ENCODE peak calls at places on chromosome 1, in ten cellular contexts. One of them, this sample, is unnamed.

GRCh38 chr1:183251959-183252450 is 65.9 kb downstream of the LAMC2 start:
- DNase-seq in lower lobe of right lung: no peak
- DNase-seq in AML-193: no peak
- DNase-seq in activated CD8-positive, alpha-beta memory T cell treated with anti-CD3 and anti-CD28 coated beads, Interleukin-2, amount 10 ng/mL, durations not matched to agents 7 days and 5 days: no peak
- DNase-seq in transverse colon: no peak
- DNase-seq in DMS153: no peak
- DNase-seq in stimulated activated CD8-positive, alpha-beta memory T cell treated with anti-CD3 and anti-CD28 coated beads, Interleukin-7, amount 100 ng/mL, for 1 hour: no peak
- DNase-seq in T-helper 1 cell: no peak
- DNase-seq in fibroblast of mammary gland: no peak
- DNase-seq in fibroblast of the conjunctiva: no peak
- DNase-seq in this sample: no peak

GRCh38 chr1:221714227-221715116 is 27.4 kb downstream of the DUSP10 start:
- DNase-seq in fibroblast of the conjunctiva: no peak
- DNase-seq in stimulated activated CD8-positive, alpha-beta memory T cell treated with anti-CD3 and anti-CD28 coated beads, Interleukin-7, amount 100 ng/mL, for 1 hour: no peak
- DNase-seq in transverse colon: no peak
- DNase-seq in activated CD8-positive, alpha-beta memory T cell treated with anti-CD3 and anti-CD28 coated beads, Interleukin-2, amount 10 ng/mL, durations not matched to agents 7 days and 5 days: no peak
- DNase-seq in T-helper 1 cell: no peak
- DNase-seq in AML-193: no peak
- DNase-seq in DMS153: no peak
- DNase-seq in lower lobe of right lung: no peak
- DNase-seq in fibroblast of mammary gland: no peak
- DNase-seq in this sample: no peak

GRCh38 chr1:48031676-48032075 is 34.5 kb upstream of the TRABD2B start:
- DNase-seq in stimulated activated CD8-positive, alpha-beta memory T cell treated with anti-CD3 and anti-CD28 coated beads, Interleukin-7, amount 100 ng/mL, for 1 hour: no peak
- DNase-seq in lower lobe of right lung: no peak
- DNase-seq in DMS153: no peak
- DNase-seq in AML-193: no peak
- DNase-seq in T-helper 1 cell: no peak
- DNase-seq in fibroblast of mammary gland: peak; percentile 60
- DNase-seq in activated CD8-positive, alpha-beta memory T cell treated with anti-CD3 and anti-CD28 coated beads, Interleukin-2, amount 10 ng/mL, durations not matched to agents 7 days and 5 days: no peak
- DNase-seq in transverse colon: no peak
- DNase-seq in fibroblast of the conjunctiva: no peak
- DNase-seq in this sample: no peak

GRCh38 chr1:58465825-58466617 is 80.5 kb downstream of the OMA1 start:
- DNase-seq in transverse colon: no peak
- DNase-seq in activated CD8-positive, alpha-beta memory T cell treated with anti-CD3 and anti-CD28 coated beads, Interleukin-2, amount 10 ng/mL, durations not matched to agents 7 days and 5 days: no peak
- DNase-seq in fibroblast of the conjunctiva: no peak
- DNase-seq in fibroblast of mammary gland: no peak
- DNase-seq in DMS153: no peak
- DNase-seq in lower lobe of right lung: no peak
- DNase-seq in T-helper 1 cell: no peak
- DNase-seq in stimulated activated CD8-positive, alpha-beta memory T cell treated with anti-CD3 and anti-CD28 coated beads, Interleukin-7, amount 100 ng/mL, for 1 hour: no peak
- DNase-seq in AML-193: no peak
- DNase-seq in this sample: no peak

GRCh38 chr1:198773030-198773429 is 134.2 kb downstream of the PTPRC start:
- DNase-seq in activated CD8-positive, alpha-beta memory T cell treated with anti-CD3 and anti-CD28 coated beads, Interleukin-2, amount 10 ng/mL, durations not matched to agents 7 days and 5 days: no peak
- DNase-seq in fibroblast of mammary gland: no peak
- DNase-seq in AML-193: no peak
- DNase-seq in fibroblast of the conjunctiva: no peak
- DNase-seq in T-helper 1 cell: no peak
- DNase-seq in DMS153: no peak
- DNase-seq in transverse colon: no peak
- DNase-seq in stimulated activated CD8-positive, alpha-beta memory T cell treated with anti-CD3 and anti-CD28 coated beads, Interleukin-7, amount 100 ng/mL, for 1 hour: no peak
- DNase-seq in lower lobe of right lung: no peak
- DNase-seq in this sample: no peak

GRCh38 chr1:225987491-225988316 is 11.4 kb downstream of the SDE2 start:
- DNase-seq in stimulated activated CD8-positive, alpha-beta memory T cell treated with anti-CD3 and anti-CD28 coated beads, Interleukin-7, amount 100 ng/mL, for 1 hour: no peak
- DNase-seq in DMS153: no peak
- DNase-seq in activated CD8-positive, alpha-beta memory T cell treated with anti-CD3 and anti-CD28 coated beads, Interleukin-2, amount 10 ng/mL, durations not matched to agents 7 days and 5 days: no peak
- DNase-seq in fibroblast of the conjunctiva: peak; percentile 60
- DNase-seq in AML-193: peak; percentile 48
- DNase-seq in fibroblast of mammary gland: peak; percentile 71
- DNase-seq in T-helper 1 cell: no peak
- DNase-seq in lower lobe of right lung: no peak
- DNase-seq in transverse colon: no peak
- DNase-seq in this sample: peak; percentile 68

GRCh38 chr1:96931136-96931535 is 209.6 kb downstream of the PTBP2 start:
- DNase-seq in activated CD8-positive, alpha-beta memory T cell treated with anti-CD3 and anti-CD28 coated beads, Interleukin-2, amount 10 ng/mL, durations not matched to agents 7 days and 5 days: no peak
- DNase-seq in stimulated activated CD8-positive, alpha-beta memory T cell treated with anti-CD3 and anti-CD28 coated beads, Interleukin-7, amount 100 ng/mL, for 1 hour: no peak
- DNase-seq in fibroblast of the conjunctiva: no peak
- DNase-seq in fibroblast of mammary gland: no peak
- DNase-seq in DMS153: no peak
- DNase-seq in transverse colon: no peak
- DNase-seq in AML-193: no peak
- DNase-seq in lower lobe of right lung: no peak
- DNase-seq in T-helper 1 cell: no peak
- DNase-seq in this sample: no peak

GRCh38 chr1:94792473-94792875 is 27.7 kb upstream of the SLC44A3 start:
- DNase-seq in AML-193: peak; percentile 54
- DNase-seq in fibroblast of the conjunctiva: no peak
- DNase-seq in transverse colon: peak; percentile 20
- DNase-seq in activated CD8-positive, alpha-beta memory T cell treated with anti-CD3 and anti-CD28 coated beads, Interleukin-2, amount 10 ng/mL, durations not matched to agents 7 days and 5 days: no peak
- DNase-seq in stimulated activated CD8-positive, alpha-beta memory T cell treated with anti-CD3 and anti-CD28 coated beads, Interleukin-7, amount 100 ng/mL, for 1 hour: no peak
- DNase-seq in DMS153: no peak
- DNase-seq in lower lobe of right lung: no peak
- DNase-seq in T-helper 1 cell: no peak
- DNase-seq in fibroblast of mammary gland: peak; percentile 87
- DNase-seq in this sample: no peak

GRCh38 chr1:51750729-51751128 is 127.8 kb downstream of the NRDC start:
- DNase-seq in fibroblast of mammary gland: peak; percentile 79
- DNase-seq in DMS153: no peak
- DNase-seq in T-helper 1 cell: no peak
- DNase-seq in lower lobe of right lung: no peak
- DNase-seq in fibroblast of the conjunctiva: no peak
- DNase-seq in AML-193: no peak
- DNase-seq in transverse colon: no peak
- DNase-seq in activated CD8-positive, alpha-beta memory T cell treated with anti-CD3 and anti-CD28 coated beads, Interleukin-2, amount 10 ng/mL, durations not matched to agents 7 days and 5 days: no peak
- DNase-seq in stimulated activated CD8-positive, alpha-beta memory T cell treated with anti-CD3 and anti-CD28 coated beads, Interleukin-7, amount 100 ng/mL, for 1 hour: no peak
- DNase-seq in this sample: no peak

GRCh38 chr1:113784104-113784779 is 25.0 kb upstream of the PHTF1 start:
- DNase-seq in transverse colon: no peak
- DNase-seq in fibroblast of mammary gland: no peak
- DNase-seq in lower lobe of right lung: no peak
- DNase-seq in fibroblast of the conjunctiva: no peak
- DNase-seq in AML-193: peak; percentile 9
- DNase-seq in T-helper 1 cell: no peak
- DNase-seq in DMS153: no peak
- DNase-seq in activated CD8-positive, alpha-beta memory T cell treated with anti-CD3 and anti-CD28 coated beads, Interleukin-2, amount 10 ng/mL, durations not matched to agents 7 days and 5 days: peak; percentile 48
- DNase-seq in stimulated activated CD8-positive, alpha-beta memory T cell treated with anti-CD3 and anti-CD28 coated beads, Interleukin-7, amount 100 ng/mL, for 1 hour: no peak
- DNase-seq in this sample: no peak

GRCh38 chr1:3543076-3544049 is 67.9 kb downstream of the MEGF6 start:
- DNase-seq in activated CD8-positive, alpha-beta memory T cell treated with anti-CD3 and anti-CD28 coated beads, Interleukin-2, amount 10 ng/mL, durations not matched to agents 7 days and 5 days: no peak
- DNase-seq in fibroblast of mammary gland: peak; percentile 54
- DNase-seq in fibroblast of the conjunctiva: peak; percentile 60
- DNase-seq in transverse colon: peak; percentile 22
- DNase-seq in stimulated activated CD8-positive, alpha-beta memory T cell treated with anti-CD3 and anti-CD28 coated beads, Interleukin-7, amount 100 ng/mL, for 1 hour: no peak
- DNase-seq in AML-193: no peak
- DNase-seq in lower lobe of right lung: no peak
- DNase-seq in DMS153: no peak
- DNase-seq in T-helper 1 cell: no peak
- DNase-seq in this sample: no peak

GRCh38 chr1:58432813-58433668 is 113.5 kb downstream of the OMA1 start:
- DNase-seq in fibroblast of the conjunctiva: peak; percentile 3
- DNase-seq in transverse colon: no peak
- DNase-seq in DMS153: peak; percentile 3
- DNase-seq in stimulated activated CD8-positive, alpha-beta memory T cell treated with anti-CD3 and anti-CD28 coated beads, Interleukin-7, amount 100 ng/mL, for 1 hour: no peak
- DNase-seq in AML-193: no peak
- DNase-seq in T-helper 1 cell: no peak
- DNase-seq in fibroblast of mammary gland: peak; percentile 44
- DNase-seq in lower lobe of right lung: no peak
- DNase-seq in activated CD8-positive, alpha-beta memory T cell treated with anti-CD3 and anti-CD28 coated beads, Interleukin-2, amount 10 ng/mL, durations not matched to agents 7 days and 5 days: no peak
- DNase-seq in this sample: peak; percentile 14

GRCh38 chr1:74964508-74964907 is 169.7 kb upstream of the LHX8 start:
- DNase-seq in transverse colon: no peak
- DNase-seq in fibroblast of the conjunctiva: no peak
- DNase-seq in fibroblast of mammary gland: no peak
- DNase-seq in DMS153: peak; percentile 91
- DNase-seq in activated CD8-positive, alpha-beta memory T cell treated with anti-CD3 and anti-CD28 coated beads, Interleukin-2, amount 10 ng/mL, durations not matched to agents 7 days and 5 days: no peak
- DNase-seq in lower lobe of right lung: no peak
- DNase-seq in T-helper 1 cell: no peak
- DNase-seq in stimulated activated CD8-positive, alpha-beta memory T cell treated with anti-CD3 and anti-CD28 coated beads, Interleukin-7, amount 100 ng/mL, for 1 hour: no peak
- DNase-seq in AML-193: no peak
- DNase-seq in this sample: peak; percentile 98

GRCh38 chr1:182268659-182269058 is 122.9 kb downstream of the GLUL start:
- DNase-seq in lower lobe of right lung: no peak
- DNase-seq in fibroblast of the conjunctiva: no peak
- DNase-seq in transverse colon: no peak
- DNase-seq in AML-193: peak; percentile 73
- DNase-seq in stimulated activated CD8-positive, alpha-beta memory T cell treated with anti-CD3 and anti-CD28 coated beads, Interleukin-7, amount 100 ng/mL, for 1 hour: no peak
- DNase-seq in activated CD8-positive, alpha-beta memory T cell treated with anti-CD3 and anti-CD28 coated beads, Interleukin-2, amount 10 ng/mL, durations not matched to agents 7 days and 5 days: no peak
- DNase-seq in DMS153: no peak
- DNase-seq in T-helper 1 cell: no peak
- DNase-seq in fibroblast of mammary gland: no peak
- DNase-seq in this sample: no peak

GRCh38 chr1:161710562-161710961 is 3.5 kb downstream of the FCRLA start:
- DNase-seq in DMS153: no peak
- DNase-seq in fibroblast of the conjunctiva: no peak
- DNase-seq in T-helper 1 cell: no peak
- DNase-seq in fibroblast of mammary gland: no peak
- DNase-seq in transverse colon: no peak
- DNase-seq in stimulated activated CD8-positive, alpha-beta memory T cell treated with anti-CD3 and anti-CD28 coated beads, Interleukin-7, amount 100 ng/mL, for 1 hour: no peak
- DNase-seq in AML-193: no peak
- DNase-seq in lower lobe of right lung: no peak
- DNase-seq in activated CD8-positive, alpha-beta memory T cell treated with anti-CD3 and anti-CD28 coated beads, Interleukin-2, amount 10 ng/mL, durations not matched to agents 7 days and 5 days: no peak
- DNase-seq in this sample: no peak